ENCODE peak calls at places on chromosomes 2 and 18, in ten cellular contexts. N, H, W, K, Y, L, P, G, F and R are unnamed samples.

GRCh38 chr2:74555610-74556103 is 1.1 kb downstream of the DOK1 start:
- DNase-seq in L (no peak), Y (peak), N (no peak), F (no peak), H (no peak), G (no peak), P (no peak), K (no peak), W (no peak), R (no peak)

GRCh38 chr2:223856021-223856420 is 18.6 kb upstream of the AP1S3 start:
- DNase-seq in G (no peak), Y (no peak), H (no peak), P (no peak), N (no peak), K (no peak), F (no peak), L (no peak), W (no peak), R (no peak)

GRCh38 chr18:74082476-74083070 is 65.1 kb downstream of the FBXO15 start:
- DNase-seq in H (peak), L (peak), N (peak), G (no peak), F (no peak), K (peak), P (peak), Y (peak), W (peak), R (peak)

GRCh38 chr2:166361351-166362153 is 14.2 kb downstream of the SCN9A start:
- DNase-seq in L (peak), F (no peak), N (no peak), H (peak), P (no peak), G (no peak), Y (no peak), W (no peak), K (no peak), R (no peak)

GRCh38 chr18:62781893-62782292 is 66.6 kb downstream of the PHLPP1 start:
- DNase-seq in W (no peak), K (no peak), L (peak), F (no peak), H (peak), P (peak), G (no peak), N (no peak), Y (no peak), R (no peak)

GRCh38 chr18:11950824-11951223 is 30.5 kb upstream of the IMPA2 start:
- DNase-seq in L (no peak), G (peak), N (no peak), K (no peak), F (no peak), H (no peak), P (no peak), Y (no peak), W (no peak), R (no peak)

GRCh38 chr2:30569991-30570390 is 122.9 kb downstream of the LCLAT1 start:
- DNase-seq in K (no peak), P (no peak), N (no peak), Y (no peak), F (no peak), L (no peak), G (no peak), H (peak), W (no peak), R (no peak)

GRCh38 chr2:73642338-73643018 is at the start of gene NAT8:
- DNase-seq in H (no peak), W (no peak), L (no peak), N (no peak), Y (no peak), G (no peak), F (no peak), K (no peak), P (no peak), R (no peak)